ENCODE peak calls at places on chromosomes 3 and 15, in ten cellular contexts. A is lower leg skin; F is GM06990; G is heart left ventricle; Q is brain microvascular endothelial cell; M is CD8-positive, alpha-beta T cell; B is K562; S is psoas muscle; E is A549; I is fibroblast of lung. N is an unnamed sample.

GRCh38 chr15:53811530-53811929 is 52.1 kb upstream of the WDR72 start:
- DNase-seq in E (no peak), S (no peak), B (no peak), G (no peak), F (no peak), A (no peak), M (no peak), Q (no peak), I (peak; percentile 29), N (peak; percentile 0)

GRCh38 chr3:116614795-116615362 is 94.7 kb upstream of the TUSC7 start:
- DNase-seq in I (peak; percentile 5), F (no peak), M (no peak), A (no peak), B (no peak), E (peak; percentile 2), S (no peak), Q (no peak), G (no peak), N (peak; percentile 12)

GRCh38 chr15:68699124-68699880 is 120.5 kb downstream of the CORO2B start:
- DNase-seq in M (no peak), E (no peak), A (no peak), Q (no peak), G (no peak), S (no peak), I (no peak), B (peak; percentile 18), F (no peak), N (no peak)

GRCh38 chr3:150495563-150496168 is 50.6 kb downstream of the SERP1 start:
- DNase-seq in G (no peak), S (no peak), I (peak; percentile 76), F (peak; percentile 15), Q (peak; percentile 43), M (no peak), B (peak; percentile 46), E (peak; percentile 39), A (no peak), N (peak; percentile 53)

GRCh38 chr15:29890761-29891457 is 68.6 kb upstream of the TJP1 start:
- DNase-seq in G (no peak), Q (no peak), A (no peak), E (no peak), S (no peak), M (no peak), I (no peak), F (no peak), B (no peak), N (no peak)

GRCh38 chr3:108513961-108514360 is 3.6 kb upstream of the MYH15 start:
- DNase-seq in E (no peak), F (no peak), A (no peak), Q (peak; percentile 17), B (no peak), G (no peak), S (no peak), M (no peak), I (peak; percentile 10), N (peak; percentile 18)

GRCh38 chr3:168511428-168512014 is 415.8 kb upstream of the GOLIM4 start:
- DNase-seq in M (no peak), F (peak; percentile 5), I (peak; percentile 48), A (no peak), G (no peak), Q (peak; percentile 5), S (no peak), B (no peak), E (no peak), N (peak; percentile 2)

GRCh38 chr15:93088200-93088980 is 621 bp downstream of the RGMA start:
- DNase-seq in E (peak; percentile 55), M (no peak), S (peak; percentile 83), I (peak; percentile 23), F (peak; percentile 26), G (peak; percentile 41), A (no peak), Q (no peak), B (no peak), N (no peak)

GRCh38 chr15:66952756-66953522 is 112.5 kb upstream of the SMAD3 start:
- DNase-seq in E (no peak), B (peak; percentile 50), M (no peak), G (no peak), S (no peak), F (no peak), A (no peak), Q (no peak), I (no peak), N (no peak)

GRCh38 chr15:72236381-72237285 is 5.6 kb upstream of the PKM start:
- DNase-seq in A (no peak), I (peak; percentile 3), M (no peak), F (no peak), S (no peak), Q (no peak), G (no peak), E (no peak), B (no peak), N (no peak)

GRCh38 chr3:27279153-27279552 is 90.0 kb downstream of the NEK10 start:
- DNase-seq in I (peak; percentile 33), B (no peak), E (no peak), F (no peak), A (no peak), M (no peak), S (no peak), G (no peak), Q (peak; percentile 5), N (peak; percentile 34)

GRCh38 chr15:58393196-58393790 is 38.5 kb upstream of the LIPC start:
- DNase-seq in G (no peak), E (no peak), A (no peak), S (no peak), F (no peak), B (no peak), I (no peak), Q (no peak), M (no peak), N (no peak)

GRCh38 chr3:32335365-32336122 is 56.1 kb upstream of the CMTM7 start:
- DNase-seq in I (no peak), Q (no peak), A (no peak), M (no peak), E (no peak), S (no peak), G (no peak), B (no peak), F (no peak), N (no peak)

GRCh38 chr3:192917508-192918274 is at the start of gene MB21D2:
- DNase-seq in A (peak; percentile 66), S (peak; percentile 81), M (peak; percentile 35), G (peak; percentile 85), E (peak; percentile 66), I (peak; percentile 79), Q (peak; percentile 72), B (peak; percentile 48), F (peak; percentile 88), N (peak; percentile 86)
- TF ChIP-seq CTCF in A (no peak), S (no peak), M (no peak), G (peak; percentile 20), E (no peak), I (no peak), Q (no peak), B (no peak), F (no peak), N (no peak)

DNA sequence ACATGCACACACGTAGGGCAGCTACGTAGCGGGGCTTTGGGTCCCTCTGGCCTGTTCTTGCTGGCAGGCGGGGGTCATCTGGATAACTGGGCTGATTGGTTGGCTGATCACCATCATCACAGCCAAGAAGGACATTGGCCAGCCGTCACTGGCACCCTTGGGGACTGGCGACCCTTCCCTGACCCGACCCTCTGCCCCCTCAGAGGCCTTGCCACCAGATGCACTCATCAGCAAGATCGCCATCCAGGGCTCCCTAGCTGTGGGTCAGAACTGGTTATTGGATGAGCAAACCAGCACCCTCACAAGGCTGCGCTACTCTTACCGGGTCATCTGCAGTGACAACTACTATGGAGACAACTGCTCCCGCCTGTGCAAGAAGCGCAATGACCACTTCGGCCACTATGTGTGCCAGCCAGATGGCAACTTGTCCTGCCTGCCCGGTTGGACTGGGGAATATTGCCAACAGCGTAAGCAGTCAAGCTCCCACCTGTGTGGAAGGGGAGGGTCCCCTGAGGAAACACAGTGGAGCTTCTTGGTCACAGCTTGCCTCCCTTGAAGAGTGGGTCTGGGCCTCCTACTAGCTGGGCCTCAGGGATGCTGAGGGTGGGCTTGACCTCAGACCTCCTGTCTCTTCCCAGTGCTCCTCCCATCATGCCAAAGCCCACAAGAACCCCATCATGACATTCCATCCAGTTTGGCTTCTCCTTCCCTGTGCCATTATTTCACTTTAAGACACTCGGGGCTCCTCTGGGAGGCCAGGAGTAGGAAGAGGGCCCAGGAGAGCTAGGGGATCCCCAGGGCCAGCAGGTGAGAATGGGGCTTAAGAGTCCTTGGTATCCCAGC is 2.4 kb downstream of the DLL4 start:
- DNase-seq in B (no peak), I (no peak), M (no peak), S (no peak), F (no peak), E (no peak), A (no peak), G (no peak), Q (no peak), N (no peak)
- H3K4me3 ChIP-seq in B (no peak overlapping the region), I (no peak overlapping the region), M (no peak overlapping the region), S (peak overlapping the region; percentile 66), F (no peak overlapping the region), E (no peak overlapping the region), A (no peak overlapping the region), G (peak overlapping the region; percentile 67), Q (no peak overlapping the region), N (no peak overlapping the region)

GRCh38 chr3:157767602-157768001 is 264.4 kb upstream of the VEPH1 start:
- DNase-seq in A (no peak), M (no peak), Q (no peak), B (no peak), I (no peak), E (no peak), G (no peak), S (no peak), F (no peak), N (no peak)

GRCh38 chr3:157763644-157764043 is 260.4 kb upstream of the VEPH1 start:
- DNase-seq in F (no peak), S (no peak), B (no peak), I (no peak), M (no peak), A (no peak), G (no peak), Q (no peak), E (no peak), N (no peak)

GRCh38 chr3:157769378-157769777 is 266.2 kb upstream of the VEPH1 start:
- DNase-seq in S (no peak), G (no peak), E (no peak), A (no peak), M (no peak), F (no peak), Q (no peak), B (no peak), I (no peak), N (no peak)
- TF ChIP-seq CTCF in S (no peak), G (no peak), E (no peak), A (no peak), M (no peak), F (no peak), Q (no peak), B (no peak), I (peak; percentile 1), N (no peak)

DNA sequence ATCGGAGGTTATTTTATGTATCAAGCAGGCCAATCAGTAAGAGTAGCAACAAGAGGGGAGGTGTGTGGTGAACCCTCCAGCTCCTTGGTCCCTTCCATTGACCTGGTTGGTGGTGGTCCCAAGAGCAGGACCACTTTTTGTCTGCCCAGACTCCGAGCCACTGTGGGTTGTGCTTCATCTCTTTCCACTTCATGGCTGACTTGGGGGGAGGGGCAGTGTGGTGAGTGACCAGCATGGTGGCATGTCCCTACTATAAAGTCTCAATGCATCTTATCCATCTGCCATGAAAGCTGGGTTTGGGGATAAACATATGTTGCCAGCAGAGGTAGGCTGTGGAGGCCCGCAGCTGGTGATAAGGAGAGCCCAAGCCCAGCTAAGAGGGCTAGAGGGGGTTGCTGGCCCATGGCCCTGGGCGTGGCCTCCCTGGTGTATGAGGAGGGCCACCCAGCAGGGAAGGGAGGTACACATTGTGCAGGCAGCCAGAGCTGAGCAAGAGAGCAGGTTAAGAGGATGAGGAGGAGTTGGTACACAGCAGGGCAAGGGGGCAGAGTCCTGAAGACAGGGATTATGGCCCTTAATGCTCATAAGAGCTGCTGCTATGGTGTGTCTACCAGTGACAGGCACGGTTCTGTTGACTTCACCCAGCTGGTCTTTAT is 7.0 kb downstream of the AEN start:
- DNase-seq in E (no peak), F (no peak), M (no peak), S (no peak), A (no peak), G (no peak), I (no peak), Q (no peak), B (no peak), N (no peak)
- H3K4me3 ChIP-seq in E (no peak overlapping the region), F (no peak overlapping the region), M (peak overlapping the region; percentile 11), S (no peak overlapping the region), A (no peak overlapping the region), G (no peak overlapping the region), I (no peak overlapping the region), Q (no peak overlapping the region), B (no peak overlapping the region), N (no peak overlapping the region)

N was measured in AG10803.